ENCODE peak calls at places on chromosomes 2 and 18, in six cellular contexts. One of them, this sample, is unnamed. For H3K9me3 and H3K4me1, the result is how much of the 10 kb centered on the place peaks cover.

GRCh38 chr18:78813156-78813555 is 166.5 kb upstream of the SALL3 start:
- DNase-seq in effector memory CD4-positive, alpha-beta T cell: no peak
- DNase-seq in endothelial cell of umbilical vein: no peak
- DNase-seq in tibial artery: no peak
- DNase-seq in kidney: no peak
- DNase-seq in uterus: no peak
- DNase-seq in this sample: no peak

GRCh38 chr2:129334128-129334527 is 645.3 kb upstream of the RAB6C start:
- DNase-seq in endothelial cell of umbilical vein: no peak
- DNase-seq in kidney: no peak
- DNase-seq in effector memory CD4-positive, alpha-beta T cell: no peak
- DNase-seq in uterus: no peak
- DNase-seq in tibial artery: no peak
- DNase-seq in this sample: no peak

GRCh38 chr2:27885246-27885645 is 4.9 kb downstream of the RBKS start:
- DNase-seq in endothelial cell of umbilical vein: no peak
- DNase-seq in kidney: no peak
- DNase-seq in tibial artery: no peak
- DNase-seq in uterus: no peak
- DNase-seq in effector memory CD4-positive, alpha-beta T cell: no peak
- DNase-seq in this sample: no peak

GRCh38 chr2:138059487-138059886 is 95.2 kb downstream of the HNMT start:
- DNase-seq in endothelial cell of umbilical vein: peak
- DNase-seq in kidney: no peak
- DNase-seq in tibial artery: no peak
- DNase-seq in uterus: no peak
- DNase-seq in effector memory CD4-positive, alpha-beta T cell: no peak
- DNase-seq in this sample: no peak

GRCh38 chr2:126912201-126912600 is 13.5 kb downstream of the TEX51 start:
- DNase-seq in endothelial cell of umbilical vein: no peak
- DNase-seq in uterus: no peak
- DNase-seq in kidney: peak
- DNase-seq in tibial artery: no peak
- DNase-seq in effector memory CD4-positive, alpha-beta T cell: no peak
- DNase-seq in this sample: no peak

GRCh38 chr18:46416706-46417638 is 240.0 kb downstream of the LOXHD1 start:
- DNase-seq in kidney: no peak
- DNase-seq in endothelial cell of umbilical vein: no peak
- DNase-seq in effector memory CD4-positive, alpha-beta T cell: no peak
- DNase-seq in tibial artery: no peak
- DNase-seq in uterus: no peak
- DNase-seq in this sample: no peak

GRCh38 chr2:100180503-100180902 is 38.1 kb upstream of the AFF3 start:
- DNase-seq in uterus: no peak
- DNase-seq in endothelial cell of umbilical vein: no peak
- DNase-seq in effector memory CD4-positive, alpha-beta T cell: no peak
- DNase-seq in kidney: no peak
- DNase-seq in tibial artery: no peak
- DNase-seq in this sample: no peak

GRCh38 chr2:19364014-19364413 is 5.6 kb upstream of the OSR1 start:
- DNase-seq in tibial artery: no peak
- DNase-seq in kidney: no peak
- DNase-seq in endothelial cell of umbilical vein: no peak
- DNase-seq in uterus: no peak
- DNase-seq in effector memory CD4-positive, alpha-beta T cell: no peak
- DNase-seq in this sample: no peak

DNA sequence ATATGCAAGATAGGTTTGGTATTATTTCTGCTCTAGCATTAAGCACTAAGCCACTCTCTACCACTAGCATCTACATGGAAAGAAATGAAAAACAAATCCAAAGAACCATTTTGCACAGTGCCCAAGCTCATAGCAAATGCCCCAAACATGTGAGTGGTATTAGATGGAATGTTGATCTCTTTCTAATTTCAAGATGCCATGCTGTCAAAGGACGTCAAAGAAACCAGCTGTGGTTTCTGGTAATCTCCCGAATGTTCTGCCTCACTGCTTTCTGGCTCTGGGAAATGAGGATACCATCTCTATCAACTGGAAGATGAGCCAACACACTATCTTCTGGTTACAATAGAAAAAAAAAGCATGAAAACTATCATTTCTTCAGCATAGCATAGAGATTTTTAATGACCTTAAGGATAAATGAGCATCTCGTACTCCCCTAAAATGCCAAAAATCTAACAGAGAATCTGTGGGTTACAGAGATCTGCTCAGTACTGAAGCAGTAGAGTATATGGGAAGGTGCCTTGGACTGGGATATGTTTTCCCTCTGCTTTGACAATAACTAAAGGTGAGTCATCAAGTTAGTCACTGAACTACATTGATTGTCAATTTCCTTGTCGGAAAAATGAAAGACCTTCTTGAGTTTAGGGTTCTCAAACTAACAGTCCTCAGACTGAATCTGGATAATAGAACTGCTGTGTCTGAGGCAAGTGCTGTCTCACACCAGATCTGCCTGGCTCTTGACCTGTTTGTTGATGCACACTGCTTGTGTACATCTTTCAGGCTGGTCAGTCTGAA is 244.8 kb upstream of the NCKAP5 start:
- DNase-seq in kidney: no peak
- DNase-seq in effector memory CD4-positive, alpha-beta T cell: no peak
- DNase-seq in tibial artery: no peak
- DNase-seq in endothelial cell of umbilical vein: peak
- DNase-seq in uterus: no peak
- DNase-seq in this sample: no peak
- H3K27ac ChIP-seq in kidney: no peak
- H3K27ac ChIP-seq in effector memory CD4-positive, alpha-beta T cell: no peak
- H3K27ac ChIP-seq in tibial artery: no peak
- H3K27ac ChIP-seq in endothelial cell of umbilical vein: peak
- H3K27ac ChIP-seq in uterus: no peak
- H3K27ac ChIP-seq in this sample: no peak

GRCh38 chr18:56060967-56061541 is 473.1 kb upstream of the TCF4 start:
- DNase-seq in effector memory CD4-positive, alpha-beta T cell: no peak
- DNase-seq in tibial artery: no peak
- DNase-seq in kidney: no peak
- DNase-seq in uterus: no peak
- DNase-seq in endothelial cell of umbilical vein: no peak
- DNase-seq in this sample: no peak
- H3K9me3 ChIP-seq in effector memory CD4-positive, alpha-beta T cell: under half
- H3K9me3 ChIP-seq in tibial artery: under half
- H3K9me3 ChIP-seq in kidney: under half
- H3K9me3 ChIP-seq in uterus: under half
- H3K9me3 ChIP-seq in endothelial cell of umbilical vein: under half
- H3K9me3 ChIP-seq in this sample: under half

DNA sequence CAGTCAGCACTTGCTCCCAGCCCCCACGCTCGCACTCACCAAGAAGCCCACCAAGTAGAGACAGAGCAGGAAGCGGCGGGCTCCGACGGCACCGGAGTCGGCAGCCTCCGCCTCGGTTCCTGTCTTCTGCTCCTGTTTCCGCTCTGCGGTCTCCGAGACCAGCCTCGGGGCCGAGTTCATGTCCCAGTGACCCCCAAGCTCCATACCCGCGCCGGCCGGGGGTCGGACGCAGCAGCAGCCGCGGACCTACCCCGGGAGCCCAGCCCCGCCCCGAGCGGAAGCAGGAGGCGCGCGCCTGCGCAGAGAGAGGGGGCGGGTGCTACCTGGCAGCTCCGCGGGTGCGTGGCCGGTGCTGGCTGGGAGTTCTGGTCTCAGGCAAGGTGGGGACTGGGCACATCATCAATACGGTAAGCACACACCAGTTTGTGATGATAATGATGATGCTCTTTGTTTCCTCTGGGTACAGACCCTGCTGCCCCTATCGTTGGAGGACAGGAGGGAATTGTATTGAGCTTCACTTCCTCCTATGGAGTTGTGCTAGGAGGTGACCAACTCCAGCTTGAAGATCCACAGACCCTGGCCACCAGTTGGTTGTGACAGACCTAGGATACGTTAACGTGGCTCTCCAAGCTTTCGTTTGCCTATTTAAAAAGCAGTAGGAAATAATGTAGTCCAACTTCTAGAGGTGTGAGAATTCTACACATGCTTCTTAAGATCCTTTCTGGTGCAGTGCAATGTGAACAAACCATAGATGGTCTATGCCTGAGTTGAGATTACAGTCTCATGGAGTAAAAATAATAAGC is 25.0 kb upstream of the TMEM182 start:
- DNase-seq in uterus: peak
- DNase-seq in effector memory CD4-positive, alpha-beta T cell: peak
- DNase-seq in tibial artery: peak
- DNase-seq in endothelial cell of umbilical vein: peak
- DNase-seq in kidney: peak
- DNase-seq in this sample: peak
- H3K4me1 ChIP-seq in uterus: under half
- H3K4me1 ChIP-seq in effector memory CD4-positive, alpha-beta T cell: under half
- H3K4me1 ChIP-seq in tibial artery: under half
- H3K4me1 ChIP-seq in endothelial cell of umbilical vein: under half
- H3K4me1 ChIP-seq in kidney: under half
- H3K4me1 ChIP-seq in this sample: under half

DNA sequence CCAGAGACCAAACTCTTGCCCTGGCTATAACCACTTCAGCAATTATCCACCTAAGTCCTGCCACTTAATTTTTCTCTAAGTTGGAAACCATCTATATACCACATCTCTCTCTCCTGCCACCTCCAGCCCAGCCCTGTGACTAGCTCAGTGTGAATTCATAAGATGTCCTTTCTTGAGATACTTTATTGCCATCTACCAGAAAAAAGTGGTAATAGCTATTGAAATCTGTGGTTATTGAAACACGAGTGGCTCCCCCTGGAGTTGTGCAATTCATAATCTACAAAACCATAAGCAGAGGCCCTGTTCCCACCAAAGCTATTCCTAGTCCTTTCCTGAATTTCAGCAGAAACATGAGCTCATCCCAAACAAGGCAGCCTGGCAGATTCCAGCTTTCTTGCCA is 324.0 kb downstream of the TXNL1 start:
- DNase-seq in endothelial cell of umbilical vein: peak
- DNase-seq in effector memory CD4-positive, alpha-beta T cell: no peak
- DNase-seq in kidney: no peak
- DNase-seq in tibial artery: no peak
- DNase-seq in uterus: no peak
- DNase-seq in this sample: no peak
- H3K27ac ChIP-seq in endothelial cell of umbilical vein: no peak
- H3K27ac ChIP-seq in effector memory CD4-positive, alpha-beta T cell: no peak
- H3K27ac ChIP-seq in kidney: no peak
- H3K27ac ChIP-seq in tibial artery: no peak
- H3K27ac ChIP-seq in uterus: no peak
- H3K27ac ChIP-seq in this sample: no peak

GRCh38 chr2:233011268-233012190 is 1.5 kb downstream of the NGEF start:
- DNase-seq in kidney: no peak
- DNase-seq in endothelial cell of umbilical vein: no peak
- DNase-seq in effector memory CD4-positive, alpha-beta T cell: no peak
- DNase-seq in tibial artery: no peak
- DNase-seq in uterus: no peak
- DNase-seq in this sample: no peak
- H3K9me3 ChIP-seq in kidney: under half
- H3K9me3 ChIP-seq in endothelial cell of umbilical vein: under half
- H3K9me3 ChIP-seq in effector memory CD4-positive, alpha-beta T cell: under half
- H3K9me3 ChIP-seq in tibial artery: under half
- H3K9me3 ChIP-seq in uterus: under half
- H3K9me3 ChIP-seq in this sample: under half

GRCh38 chr2:207110730-207111129 is 55.0 kb downstream of the KLF7 start:
- DNase-seq in kidney: no peak
- DNase-seq in endothelial cell of umbilical vein: no peak
- DNase-seq in tibial artery: no peak
- DNase-seq in uterus: no peak
- DNase-seq in effector memory CD4-positive, alpha-beta T cell: no peak
- DNase-seq in this sample: no peak

GRCh38 chr2:207115715-207116364 is 49.9 kb downstream of the KLF7 start:
- DNase-seq in effector memory CD4-positive, alpha-beta T cell: no peak
- DNase-seq in endothelial cell of umbilical vein: peak
- DNase-seq in kidney: peak
- DNase-seq in tibial artery: no peak
- DNase-seq in uterus: no peak
- DNase-seq in this sample: no peak

GRCh38 chr2:207111757-207112156 is 54.0 kb downstream of the KLF7 start:
- DNase-seq in uterus: no peak
- DNase-seq in kidney: no peak
- DNase-seq in effector memory CD4-positive, alpha-beta T cell: no peak
- DNase-seq in tibial artery: no peak
- DNase-seq in endothelial cell of umbilical vein: no peak
- DNase-seq in this sample: no peak

GRCh38 chr2:207112397-207112796 is 53.4 kb downstream of the KLF7 start:
- DNase-seq in uterus: no peak
- DNase-seq in tibial artery: no peak
- DNase-seq in kidney: no peak
- DNase-seq in endothelial cell of umbilical vein: no peak
- DNase-seq in effector memory CD4-positive, alpha-beta T cell: no peak
- DNase-seq in this sample: no peak

GRCh38 chr2:207113403-207113802 is 52.3 kb downstream of the KLF7 start:
- DNase-seq in effector memory CD4-positive, alpha-beta T cell: no peak
- DNase-seq in uterus: no peak
- DNase-seq in kidney: no peak
- DNase-seq in tibial artery: no peak
- DNase-seq in endothelial cell of umbilical vein: no peak
- DNase-seq in this sample: no peak
- H3K4me1 ChIP-seq in effector memory CD4-positive, alpha-beta T cell: under half
- H3K4me1 ChIP-seq in uterus: under half
- H3K4me1 ChIP-seq in kidney: under half
- H3K4me1 ChIP-seq in tibial artery: under half
- H3K4me1 ChIP-seq in endothelial cell of umbilical vein: under half
- H3K4me1 ChIP-seq in this sample: under half

DNA sequence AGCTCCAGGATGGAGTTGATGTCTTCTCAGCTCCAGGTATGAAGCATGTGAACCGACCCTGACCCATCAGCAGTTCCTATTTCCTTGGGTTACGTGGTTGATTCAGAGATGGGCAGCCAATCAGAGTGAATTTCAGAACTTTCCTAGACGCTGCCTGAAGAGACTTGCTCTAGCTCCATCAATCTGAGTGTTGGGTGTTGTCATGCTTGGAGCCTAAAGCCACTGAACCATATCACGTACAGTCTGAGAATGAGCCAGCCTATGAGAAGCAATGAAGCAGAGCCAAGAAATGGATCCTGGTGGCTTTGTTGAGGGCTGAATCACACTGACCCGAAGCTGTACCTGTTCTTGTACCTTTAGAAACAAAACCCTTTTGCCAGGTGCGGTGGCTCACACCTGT is 19.6 kb upstream of the KLF7 start:
- DNase-seq in kidney: no peak
- DNase-seq in effector memory CD4-positive, alpha-beta T cell: no peak
- DNase-seq in uterus: no peak
- DNase-seq in tibial artery: no peak
- DNase-seq in endothelial cell of umbilical vein: no peak
- DNase-seq in this sample: no peak
- H3K27ac ChIP-seq in kidney: no peak
- H3K27ac ChIP-seq in effector memory CD4-positive, alpha-beta T cell: no peak
- H3K27ac ChIP-seq in uterus: no peak
- H3K27ac ChIP-seq in tibial artery: no peak
- H3K27ac ChIP-seq in endothelial cell of umbilical vein: no peak
- H3K27ac ChIP-seq in this sample: no peak